ENCODE peak calls at places on chromosomes 2 and 18, in four cellular contexts. H, P, W and A are unnamed samples.

GRCh38 chr2:71798266-71799012 is 345.1 kb downstream of the DYSF start:
- DNase-seq in H (no peak), P (no peak), W (peak; percentile 72), A (no peak)

GRCh38 chr2:168457177-168457905 is 1.3 kb downstream of the CERS6 start:
- DNase-seq in H (no peak), P (no peak), W (no peak), A (no peak)

GRCh38 chr18:67194886-67195285 is 321.6 kb downstream of the DSEL start:
- DNase-seq in H (no peak), P (no peak), W (no peak), A (no peak)

GRCh38 chr2:95023222-95023597 is 2.3 kb upstream of the MAL start:
- DNase-seq in H (peak; percentile 10), P (no peak), W (no peak), A (peak; percentile 32)

GRCh38 chr18:400466-400865 is 100.0 kb downstream of the COLEC12 start:
- DNase-seq in H (no peak), P (no peak), W (no peak), A (no peak)

GRCh38 chr2:196801578-196801977 is 2.1 kb upstream of the GTF3C3 start:
- DNase-seq in H (no peak), P (no peak), W (no peak), A (no peak)

GRCh38 chr2:44136186-44136585 is 32.5 kb upstream of the PPM1B start:
- DNase-seq in H (no peak), P (no peak), W (no peak), A (no peak)

GRCh38 chr18:136433-136832 is 21.9 kb upstream of the USP14 start:
- DNase-seq in H (no peak), P (no peak), W (no peak), A (no peak)

GRCh38 chr2:42770288-42771131 is 6.6 kb upstream of the OXER1 start:
- DNase-seq in H (peak; percentile 26), P (no peak), W (no peak), A (no peak)

GRCh38 chr2:232876071-232876977 is 6.3 kb downstream of the SNORC start:
- DNase-seq in H (no peak), P (no peak), W (no peak), A (peak; percentile 68)

GRCh38 chr18:34297287-34297686 is 72.6 kb upstream of the NOL4 start:
- DNase-seq in H (no peak), P (no peak), W (no peak), A (no peak)

GRCh38 chr18:69951182-69951581 is 3.5 kb upstream of the CD226 start:
- DNase-seq in H (no peak), P (no peak), W (no peak), A (no peak)

GRCh38 chr2:134138115-134138514 is 115.8 kb upstream of the MGAT5 start:
- DNase-seq in H (no peak), P (no peak), W (no peak), A (no peak)

GRCh38 chr2:28166956-28167355 is 225.7 kb upstream of the FOSL2 start:
- DNase-seq in H (no peak), P (no peak), W (no peak), A (no peak)

GRCh38 chr2:75573145-75573878 is 12.6 kb upstream of the EVA1A start:
- DNase-seq in H (no peak), P (no peak), W (no peak), A (no peak)

GRCh38 chr18:9663377-9663776 is 44.7 kb upstream of the RAB31 start:
- DNase-seq in H (no peak), P (no peak), W (no peak), A (no peak)

GRCh38 chr18:55477537-55478300 is 110.3 kb downstream of the TCF4 start:
- DNase-seq in H (peak; percentile 48), P (no peak), W (no peak), A (peak; percentile 15)

GRCh38 chr2:72150961-72151356 is 3.3 kb upstream of the CYP26B1 start:
- DNase-seq in H (no peak), P (no peak), W (peak; percentile 56), A (no peak)

GRCh38 chr2:178522950-178523595 is 42.8 kb downstream of the PLEKHA3 start:
- DNase-seq in H (peak; percentile 51), P (peak; percentile 45), W (peak; percentile 95), A (peak; percentile 71)